ENCODE peak calls at places on chromosomes 6 and 20, in four cellular contexts. G is psoas muscle, J is GM12865, L is Peyer's patch. H is an unnamed sample.

GRCh38 chr6:108203189-108204119 is 37.6 kb downstream of the NR2E1 start:
- DNase-seq in J (peak; percentile 41), L (no peak), G (no peak), H (no peak)

GRCh38 chr6:166527849-166528248 is 58.6 kb downstream of the RAMACL start:
- DNase-seq in G (no peak), L (no peak), J (no peak), H (no peak)

GRCh38 chr6:71489736-71490135 is 201.1 kb downstream of the OGFRL1 start:
- DNase-seq in G (no peak), L (no peak), J (no peak), H (no peak)

GRCh38 chr6:145071836-145072235 is 663.5 kb downstream of the EPM2A start:
- DNase-seq in J (no peak), L (no peak), G (no peak), H (no peak)

GRCh38 chr6:5234869-5235268 is 25.9 kb downstream of the LYRM4 start:
- DNase-seq in G (no peak), J (no peak), L (no peak), H (no peak)

GRCh38 chr20:53834044-53834442 is 236.4 kb downstream of the BCAS1 start:
- DNase-seq in J (peak; percentile 56), G (no peak), L (no peak), H (no peak)

GRCh38 chr20:38001173-38001875 is 31.9 kb downstream of the TTI1 start:
- DNase-seq in L (no peak), G (no peak), J (no peak), H (no peak)

GRCh38 chr6:133906050-133906449 is 17.1 kb downstream of the TCF21 start:
- DNase-seq in J (no peak), L (no peak), G (no peak), H (no peak)

GRCh38 chr20:44079968-44080560 is 106.9 kb downstream of the JPH2 start:
- DNase-seq in J (no peak), L (no peak), G (no peak), H (no peak)

GRCh38 chr20:9353916-9354276 is 160.5 kb upstream of the LAMP5 start:
- DNase-seq in G (no peak), L (no peak), J (no peak), H (no peak)

GRCh38 chr6:168388641-168389633 is 52.0 kb upstream of the SMOC2 start:
- DNase-seq in G (no peak), J (no peak), L (peak; percentile 15), H (peak; percentile 86)

GRCh38 chr6:118297821-118298220 is 250.3 kb upstream of the PLN start:
- DNase-seq in G (no peak), J (no peak), L (no peak), H (no peak)

GRCh38 chr20:64230461-64231145 is 24.9 kb upstream of the PCMTD2 start:
- DNase-seq in L (no peak), J (no peak), G (peak; percentile 3), H (no peak)

GRCh38 chr6:19354181-19354580 is 483.0 kb upstream of the ID4 start:
- DNase-seq in L (no peak), G (no peak), J (no peak), H (peak; percentile 92)

GRCh38 chr6:112282217-112282616 is 27.9 kb upstream of the LAMA4 start:
- DNase-seq in L (no peak), G (peak; percentile 41), J (no peak), H (no peak)

GRCh38 chr6:22785036-22785435 is 215.7 kb downstream of the HDGFL1 start:
- DNase-seq in G (no peak), J (peak; percentile 9), L (no peak), H (no peak)

GRCh38 chr6:46985943-46986342 is 56.2 kb downstream of the ADGRF1 start:
- DNase-seq in J (no peak), G (no peak), L (no peak), H (no peak)

GRCh38 chr6:11729083-11729482 is 49.5 kb downstream of the ADTRP start:
- DNase-seq in G (no peak), L (no peak), J (no peak), H (no peak)

GRCh38 chr6:138440296-138440695 is 36.3 kb downstream of the HEBP2 start:
- DNase-seq in G (no peak), J (no peak), L (no peak), H (no peak)

GRCh38 chr20:4820833-4821518 is 99.3 kb downstream of the PRND start:
- DNase-seq in L (no peak), G (no peak), J (no peak), H (peak; percentile 14)

GRCh38 chr6:134636221-134636830 is 313.6 kb downstream of the ALDH8A1 start:
- DNase-seq in J (peak; percentile 73), G (no peak), L (no peak), H (no peak)

GRCh38 chr6:138987299-138987642 is 782 bp downstream of the REPS1 start:
- DNase-seq in L (no peak), G (no peak), J (peak; percentile 7), H (no peak)

GRCh38 chr20:23116301-23117089 is 30.4 kb upstream of the CD93 start:
- DNase-seq in G (no peak), J (no peak), L (peak; percentile 29), H (no peak)

GRCh38 chr20:50029697-50030428 is 47.1 kb downstream of the SNAI1 start:
- DNase-seq in G (peak; percentile 77), J (no peak), L (no peak), H (no peak)
- H3K4me3 ChIP-seq in G (no peak overlapping the region), J (no peak overlapping the region), L (no peak overlapping the region), H (no peak overlapping the region)

GRCh38 chr20:1617055-1617454 is 2.8 kb downstream of the SIRPB1 start:
- DNase-seq in L (no peak), J (no peak), G (no peak), H (no peak)
- H3K4me3 ChIP-seq in L (no peak overlapping the region), J (no peak overlapping the region), G (no peak overlapping the region), H (no peak overlapping the region)

DNA sequence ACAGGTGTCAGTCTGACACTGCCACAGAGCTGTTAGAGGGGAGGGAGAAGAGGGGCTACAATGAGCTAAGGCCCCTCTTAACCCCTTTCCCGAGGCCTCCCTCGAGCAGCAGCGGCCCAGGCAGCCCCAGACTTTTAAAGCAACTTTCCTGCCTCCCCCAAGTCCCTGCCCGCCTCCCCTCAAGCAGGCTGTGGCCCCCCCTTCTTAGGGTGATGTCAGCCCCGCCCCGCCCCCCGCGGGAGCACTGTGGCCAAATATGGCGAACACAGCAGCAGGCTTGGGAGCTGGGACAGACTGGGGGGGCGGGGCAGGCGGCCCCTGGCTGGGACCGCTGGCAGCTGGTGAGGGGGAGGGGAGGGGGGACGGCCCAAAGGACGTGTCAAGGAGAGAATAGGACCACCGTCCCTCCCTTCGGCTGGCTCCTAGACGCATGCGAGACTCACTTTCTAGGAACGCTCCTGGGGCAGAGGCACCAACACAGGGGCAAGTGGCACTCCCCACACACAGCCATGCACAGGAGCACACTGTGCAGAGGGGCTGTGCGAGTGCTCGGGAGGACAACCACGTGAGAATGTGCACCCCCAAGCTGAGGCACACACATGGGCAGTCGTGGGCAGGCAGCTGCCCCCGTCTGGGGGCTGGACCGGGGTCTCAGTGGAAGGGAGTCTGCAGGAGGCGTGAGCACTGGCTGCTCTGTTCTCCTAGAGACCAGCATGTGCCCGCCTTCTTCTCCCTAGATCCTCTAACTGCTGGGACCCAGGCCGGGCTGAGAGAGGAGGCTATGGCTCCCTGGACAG is 6.7 kb downstream of the TEAD3 start:
- DNase-seq in L (no peak), J (no peak), G (peak; percentile 79), H (no peak)
- H3K4me3 ChIP-seq in L (no peak overlapping the region), J (no peak overlapping the region), G (peak overlapping the region; percentile 49), H (no peak overlapping the region)

GRCh38 chr20:56924976-56925695 is 296.0 kb downstream of the TFAP2C start:
- DNase-seq in G (no peak), J (no peak), L (no peak), H (no peak)
- H3K4me3 ChIP-seq in G (peak overlapping the region; percentile 22), J (no peak overlapping the region), L (no peak overlapping the region), H (peak overlapping the region; percentile 2)

GRCh38 chr20:47368301-47368700 is 11.8 kb upstream of the ZMYND8 start:
- DNase-seq in G (no peak), J (no peak), L (no peak), H (no peak)
- H3K4me3 ChIP-seq in G (no peak overlapping the region), J (no peak overlapping the region), L (no peak overlapping the region), H (no peak overlapping the region)

GRCh38 chr20:36886859-36887778 is 11.2 kb downstream of the TLDC2 start:
- DNase-seq in J (peak; percentile 86), L (peak; percentile 90), G (peak; percentile 83), H (peak; percentile 31)
- H3K4me3 ChIP-seq in J (no peak overlapping the region), L (no peak overlapping the region), G (no peak overlapping the region), H (no peak overlapping the region)